ENCODE peak calls at places on chromosomes 11 and 22, in nine cellular contexts. One of them, this sample, is unnamed.

GRCh38 chr11:110830344-110831141 is 118.3 kb upstream of the ARHGAP20 start:
- DNase-seq in mucosa of descending colon: no peak
- DNase-seq in AG10803: peak; percentile 4
- DNase-seq in right lobe of liver: no peak
- DNase-seq in epithelial cell of esophagus: peak; percentile 83
- DNase-seq in foreskin fibroblast: peak; percentile 6
- DNase-seq in heart right ventricle: no peak
- DNase-seq in cardiac muscle cell: no peak
- DNase-seq in fibroblast of lung: peak; percentile 90
- DNase-seq in this sample: peak; percentile 12

GRCh38 chr11:73164803-73165542 is 22.9 kb upstream of the FCHSD2 start:
- DNase-seq in cardiac muscle cell: no peak
- DNase-seq in epithelial cell of esophagus: no peak
- DNase-seq in AG10803: no peak
- DNase-seq in fibroblast of lung: no peak
- DNase-seq in heart right ventricle: no peak
- DNase-seq in right lobe of liver: no peak
- DNase-seq in mucosa of descending colon: no peak
- DNase-seq in foreskin fibroblast: no peak
- DNase-seq in this sample: no peak

GRCh38 chr22:29195118-29195963 is 10.4 kb upstream of the EMID1 start:
- DNase-seq in cardiac muscle cell: peak; percentile 37
- DNase-seq in right lobe of liver: no peak
- DNase-seq in foreskin fibroblast: no peak
- DNase-seq in AG10803: no peak
- DNase-seq in epithelial cell of esophagus: no peak
- DNase-seq in fibroblast of lung: no peak
- DNase-seq in heart right ventricle: no peak
- DNase-seq in mucosa of descending colon: no peak
- DNase-seq in this sample: no peak

GRCh38 chr22:20221421-20222340 is 46.4 kb downstream of the RTN4R start:
- DNase-seq in right lobe of liver: peak; percentile 92
- DNase-seq in mucosa of descending colon: no peak
- DNase-seq in heart right ventricle: peak; percentile 66
- DNase-seq in foreskin fibroblast: no peak
- DNase-seq in fibroblast of lung: no peak
- DNase-seq in cardiac muscle cell: no peak
- DNase-seq in AG10803: no peak
- DNase-seq in epithelial cell of esophagus: no peak
- DNase-seq in this sample: no peak

GRCh38 chr22:26669060-26669481 is 11.7 kb downstream of the MIAT start:
- DNase-seq in mucosa of descending colon: no peak
- DNase-seq in right lobe of liver: no peak
- DNase-seq in fibroblast of lung: no peak
- DNase-seq in AG10803: peak; percentile 81
- DNase-seq in cardiac muscle cell: no peak
- DNase-seq in heart right ventricle: no peak
- DNase-seq in foreskin fibroblast: peak; percentile 82
- DNase-seq in epithelial cell of esophagus: peak; percentile 51
- DNase-seq in this sample: peak; percentile 30

GRCh38 chr11:60084866-60085265 is 3.6 kb upstream of the MS4A2 start:
- DNase-seq in fibroblast of lung: no peak
- DNase-seq in right lobe of liver: no peak
- DNase-seq in mucosa of descending colon: no peak
- DNase-seq in cardiac muscle cell: no peak
- DNase-seq in foreskin fibroblast: no peak
- DNase-seq in AG10803: no peak
- DNase-seq in epithelial cell of esophagus: peak; percentile 65
- DNase-seq in heart right ventricle: no peak
- DNase-seq in this sample: no peak

GRCh38 chr11:2541881-2542361 is 97.1 kb downstream of the KCNQ1 start:
- DNase-seq in heart right ventricle: no peak
- DNase-seq in foreskin fibroblast: no peak
- DNase-seq in fibroblast of lung: no peak
- DNase-seq in right lobe of liver: peak; percentile 17
- DNase-seq in mucosa of descending colon: peak; percentile 22
- DNase-seq in AG10803: no peak
- DNase-seq in cardiac muscle cell: no peak
- DNase-seq in epithelial cell of esophagus: no peak
- DNase-seq in this sample: no peak

GRCh38 chr11:73717136-73717535 is 43.7 kb downstream of the RAB6A start:
- DNase-seq in cardiac muscle cell: no peak
- DNase-seq in right lobe of liver: no peak
- DNase-seq in epithelial cell of esophagus: no peak
- DNase-seq in AG10803: no peak
- DNase-seq in foreskin fibroblast: no peak
- DNase-seq in mucosa of descending colon: no peak
- DNase-seq in heart right ventricle: no peak
- DNase-seq in fibroblast of lung: no peak
- DNase-seq in this sample: no peak

GRCh38 chr11:68767672-68768071 is 16.4 kb upstream of the TESMIN start:
- DNase-seq in mucosa of descending colon: no peak
- DNase-seq in foreskin fibroblast: no peak
- DNase-seq in cardiac muscle cell: no peak
- DNase-seq in heart right ventricle: no peak
- DNase-seq in AG10803: no peak
- DNase-seq in fibroblast of lung: no peak
- DNase-seq in right lobe of liver: no peak
- DNase-seq in epithelial cell of esophagus: no peak
- DNase-seq in this sample: no peak

GRCh38 chr22:35205956-35206355 is 51.3 kb upstream of the HMGXB4 start:
- DNase-seq in foreskin fibroblast: peak; percentile 16
- DNase-seq in fibroblast of lung: peak; percentile 57
- DNase-seq in AG10803: no peak
- DNase-seq in right lobe of liver: no peak
- DNase-seq in cardiac muscle cell: peak; percentile 33
- DNase-seq in mucosa of descending colon: no peak
- DNase-seq in epithelial cell of esophagus: peak; percentile 33
- DNase-seq in heart right ventricle: no peak
- DNase-seq in this sample: peak; percentile 15

GRCh38 chr11:130773436-130773835 is 142.8 kb downstream of the SNX19 start:
- DNase-seq in heart right ventricle: no peak
- DNase-seq in cardiac muscle cell: no peak
- DNase-seq in fibroblast of lung: no peak
- DNase-seq in AG10803: no peak
- DNase-seq in foreskin fibroblast: peak; percentile 19
- DNase-seq in right lobe of liver: no peak
- DNase-seq in epithelial cell of esophagus: no peak
- DNase-seq in mucosa of descending colon: no peak
- DNase-seq in this sample: no peak

GRCh38 chr22:42632096-42632495 is 8.3 kb downstream of the ATP5MGL start:
- DNase-seq in cardiac muscle cell: no peak
- DNase-seq in mucosa of descending colon: no peak
- DNase-seq in foreskin fibroblast: peak; percentile 42
- DNase-seq in right lobe of liver: no peak
- DNase-seq in fibroblast of lung: no peak
- DNase-seq in heart right ventricle: no peak
- DNase-seq in AG10803: no peak
- DNase-seq in epithelial cell of esophagus: no peak
- DNase-seq in this sample: no peak

GRCh38 chr11:30254307-30255298 is 23.8 kb downstream of the FSHB start:
- DNase-seq in right lobe of liver: no peak
- DNase-seq in fibroblast of lung: peak; percentile 23
- DNase-seq in AG10803: no peak
- DNase-seq in heart right ventricle: no peak
- DNase-seq in mucosa of descending colon: no peak
- DNase-seq in foreskin fibroblast: no peak
- DNase-seq in cardiac muscle cell: no peak
- DNase-seq in epithelial cell of esophagus: no peak
- DNase-seq in this sample: peak; percentile 10

GRCh38 chr11:28969832-28970231 is 861.6 kb downstream of the METTL15 start:
- DNase-seq in AG10803: no peak
- DNase-seq in cardiac muscle cell: no peak
- DNase-seq in foreskin fibroblast: no peak
- DNase-seq in epithelial cell of esophagus: no peak
- DNase-seq in right lobe of liver: no peak
- DNase-seq in heart right ventricle: no peak
- DNase-seq in fibroblast of lung: no peak
- DNase-seq in mucosa of descending colon: no peak
- DNase-seq in this sample: no peak

GRCh38 chr11:33987975-33988580 is 63.5 kb upstream of the CAPRIN1 start:
- DNase-seq in heart right ventricle: peak; percentile 39
- DNase-seq in right lobe of liver: peak; percentile 65
- DNase-seq in fibroblast of lung: peak; percentile 71
- DNase-seq in epithelial cell of esophagus: peak; percentile 86
- DNase-seq in foreskin fibroblast: peak; percentile 85
- DNase-seq in cardiac muscle cell: peak; percentile 91
- DNase-seq in mucosa of descending colon: no peak
- DNase-seq in AG10803: peak; percentile 84
- DNase-seq in this sample: peak; percentile 82

GRCh38 chr11:2409026-2409553 is 8.5 kb downstream of the TSSC4 start:
- DNase-seq in AG10803: no peak
- DNase-seq in cardiac muscle cell: no peak
- DNase-seq in mucosa of descending colon: no peak
- DNase-seq in fibroblast of lung: no peak
- DNase-seq in right lobe of liver: no peak
- DNase-seq in heart right ventricle: no peak
- DNase-seq in epithelial cell of esophagus: no peak
- DNase-seq in foreskin fibroblast: no peak
- DNase-seq in this sample: no peak

GRCh38 chr11:110059706-110060430 is 33.3 kb upstream of the ZC3H12C start:
- DNase-seq in cardiac muscle cell: peak; percentile 23
- DNase-seq in foreskin fibroblast: peak; percentile 60
- DNase-seq in heart right ventricle: no peak
- DNase-seq in epithelial cell of esophagus: peak; percentile 57
- DNase-seq in mucosa of descending colon: no peak
- DNase-seq in fibroblast of lung: peak; percentile 72
- DNase-seq in AG10803: peak; percentile 73
- DNase-seq in right lobe of liver: no peak
- DNase-seq in this sample: peak; percentile 15

GRCh38 chr22:23591203-23591791 is 11.2 kb upstream of the IGLL1 start:
- DNase-seq in heart right ventricle: peak; percentile 59
- DNase-seq in epithelial cell of esophagus: peak; percentile 53
- DNase-seq in right lobe of liver: peak; percentile 64
- DNase-seq in foreskin fibroblast: peak; percentile 72
- DNase-seq in fibroblast of lung: peak; percentile 44
- DNase-seq in cardiac muscle cell: peak; percentile 78
- DNase-seq in mucosa of descending colon: peak; percentile 43
- DNase-seq in AG10803: peak; percentile 40
- DNase-seq in this sample: peak; percentile 46

GRCh38 chr11:100675115-100675650 is 11.9 kb upstream of the ARHGAP42 start:
- DNase-seq in foreskin fibroblast: no peak
- DNase-seq in heart right ventricle: no peak
- DNase-seq in fibroblast of lung: no peak
- DNase-seq in cardiac muscle cell: no peak
- DNase-seq in right lobe of liver: no peak
- DNase-seq in epithelial cell of esophagus: no peak
- DNase-seq in AG10803: no peak
- DNase-seq in mucosa of descending colon: no peak
- DNase-seq in this sample: no peak

GRCh38 chr11:111983187-111983986 is 41.8 kb upstream of the DLAT start:
- DNase-seq in epithelial cell of esophagus: peak; percentile 78
- DNase-seq in AG10803: no peak
- DNase-seq in right lobe of liver: peak; percentile 78
- DNase-seq in foreskin fibroblast: no peak
- DNase-seq in mucosa of descending colon: peak; percentile 84
- DNase-seq in heart right ventricle: no peak
- DNase-seq in fibroblast of lung: peak; percentile 73
- DNase-seq in cardiac muscle cell: peak; percentile 16
- DNase-seq in this sample: peak; percentile 46
- TF ChIP-seq CTCF in epithelial cell of esophagus: peak; percentile 39
- TF ChIP-seq CTCF in AG10803: no peak
- TF ChIP-seq CTCF in right lobe of liver: peak; percentile 30
- TF ChIP-seq CTCF in foreskin fibroblast: no peak
- TF ChIP-seq CTCF in mucosa of descending colon: no peak
- TF ChIP-seq CTCF in heart right ventricle: no peak
- TF ChIP-seq CTCF in fibroblast of lung: no peak
- TF ChIP-seq CTCF in cardiac muscle cell: no peak
- TF ChIP-seq CTCF in this sample: no peak

DNA sequence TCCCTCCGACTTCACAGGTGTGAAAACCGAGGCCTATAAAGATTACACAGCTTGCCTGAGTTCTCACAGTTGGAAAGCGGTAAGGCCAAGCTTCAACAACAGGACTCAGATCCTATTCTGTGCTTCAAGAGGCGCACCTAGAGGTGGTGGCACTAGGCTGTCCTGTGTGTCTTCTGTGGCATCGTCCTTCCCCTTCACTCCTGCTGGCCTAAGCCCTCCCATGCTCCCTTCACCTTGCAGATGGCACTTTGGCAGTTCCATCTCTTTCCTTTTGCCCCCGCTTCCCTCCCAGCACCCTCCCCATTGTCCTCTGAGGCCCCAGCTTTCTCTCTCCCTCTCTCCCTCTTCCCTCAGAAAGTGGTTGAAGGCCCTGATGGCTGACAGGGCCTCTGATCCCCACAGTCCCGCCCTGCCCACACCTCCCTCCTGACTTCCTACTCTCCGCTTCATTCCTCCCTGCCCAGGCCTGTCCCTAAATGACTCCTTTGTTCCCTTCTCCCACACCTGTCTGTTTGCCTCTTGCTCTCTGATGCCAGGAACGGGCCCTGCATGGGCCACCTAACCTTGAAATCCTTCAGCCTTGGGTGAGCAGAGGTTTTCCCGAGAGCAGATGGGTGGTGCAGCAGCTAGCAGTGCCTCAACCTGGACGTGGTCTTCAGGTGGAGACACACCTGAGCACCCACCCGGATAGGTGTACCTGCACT is 5.8 kb downstream of the TRIM29 start:
- DNase-seq in cardiac muscle cell: no peak
- DNase-seq in heart right ventricle: no peak
- DNase-seq in foreskin fibroblast: no peak
- DNase-seq in right lobe of liver: peak; percentile 4
- DNase-seq in fibroblast of lung: no peak
- DNase-seq in mucosa of descending colon: peak; percentile 50
- DNase-seq in epithelial cell of esophagus: peak; percentile 80
- DNase-seq in AG10803: no peak
- DNase-seq in this sample: no peak
- H3K4me3 ChIP-seq in cardiac muscle cell: no peak overlapping the region
- H3K4me3 ChIP-seq in heart right ventricle: no peak overlapping the region
- H3K4me3 ChIP-seq in foreskin fibroblast: no peak overlapping the region
- H3K4me3 ChIP-seq in right lobe of liver: no peak overlapping the region
- H3K4me3 ChIP-seq in fibroblast of lung: no peak overlapping the region
- H3K4me3 ChIP-seq in mucosa of descending colon: no peak overlapping the region
- H3K4me3 ChIP-seq in epithelial cell of esophagus: peak overlapping the region; percentile 100
- H3K4me3 ChIP-seq in AG10803: no peak overlapping the region
- H3K4me3 ChIP-seq in this sample: no peak overlapping the region

GRCh38 chr11:299951-300735 is 817 bp upstream of the IFITM5 start:
- DNase-seq in fibroblast of lung: no peak
- DNase-seq in AG10803: no peak
- DNase-seq in heart right ventricle: peak; percentile 23
- DNase-seq in cardiac muscle cell: peak; percentile 47
- DNase-seq in epithelial cell of esophagus: no peak
- DNase-seq in right lobe of liver: peak; percentile 16
- DNase-seq in foreskin fibroblast: peak; percentile 32
- DNase-seq in mucosa of descending colon: peak; percentile 48
- DNase-seq in this sample: no peak
- TF ChIP-seq CTCF in fibroblast of lung: peak; percentile 11
- TF ChIP-seq CTCF in AG10803: peak; percentile 21
- TF ChIP-seq CTCF in heart right ventricle: no peak
- TF ChIP-seq CTCF in cardiac muscle cell: peak; percentile 37
- TF ChIP-seq CTCF in epithelial cell of esophagus: no peak
- TF ChIP-seq CTCF in right lobe of liver: no peak
- TF ChIP-seq CTCF in foreskin fibroblast: peak; percentile 46
- TF ChIP-seq CTCF in mucosa of descending colon: no peak
- TF ChIP-seq CTCF in this sample: no peak

DNA sequence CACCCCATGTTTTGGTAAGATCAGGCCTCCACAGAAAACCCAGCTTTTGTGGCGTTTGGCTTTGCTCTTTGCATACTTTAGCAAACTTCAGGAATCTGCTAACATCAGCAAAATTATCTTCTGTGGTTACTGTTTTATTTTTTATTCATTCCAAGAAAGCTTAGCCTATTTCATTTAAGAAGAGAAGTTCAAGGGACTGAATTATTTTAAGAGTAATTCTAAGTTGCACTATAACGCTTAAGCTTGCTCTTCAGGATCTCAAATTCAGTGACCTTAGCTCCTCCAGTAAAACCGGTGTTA is 1.1 kb downstream of the JHY start:
- DNase-seq in foreskin fibroblast: no peak
- DNase-seq in fibroblast of lung: no peak
- DNase-seq in heart right ventricle: no peak
- DNase-seq in epithelial cell of esophagus: no peak
- DNase-seq in AG10803: no peak
- DNase-seq in mucosa of descending colon: no peak
- DNase-seq in right lobe of liver: no peak
- DNase-seq in cardiac muscle cell: peak; percentile 85
- DNase-seq in this sample: peak; percentile 89
- H3K4me3 ChIP-seq in foreskin fibroblast: peak overlapping the region; percentile 72
- H3K4me3 ChIP-seq in fibroblast of lung: peak overlapping the region; percentile 63
- H3K4me3 ChIP-seq in heart right ventricle: peak overlapping the region; percentile 64
- H3K4me3 ChIP-seq in epithelial cell of esophagus: peak overlapping the region; percentile 56
- H3K4me3 ChIP-seq in AG10803: peak overlapping the region; percentile 72
- H3K4me3 ChIP-seq in mucosa of descending colon: no peak overlapping the region
- H3K4me3 ChIP-seq in right lobe of liver: no peak overlapping the region
- H3K4me3 ChIP-seq in cardiac muscle cell: peak overlapping the region; percentile 50
- H3K4me3 ChIP-seq in this sample: peak overlapping the region; percentile 61